ENCODE peak calls at places on chromosomes 2 and 18, in six cellular contexts. C, M, R, D, V and E are unnamed samples.

GRCh38 chr2:120436460-120436739 is 90.5 kb downstream of the INHBB start:
- DNase-seq in C (no peak), M (no peak), R (peak; percentile 34), D (no peak), V (no peak), E (no peak)

GRCh38 chr2:77649856-77650255 is 127.7 kb upstream of the LRRTM4 start:
- DNase-seq in C (no peak), M (no peak), R (no peak), D (no peak), V (no peak), E (no peak)

GRCh38 chr18:55100817-55101457 is 141.7 kb upstream of the CCDC68 start:
- DNase-seq in C (no peak), M (peak; percentile 54), R (peak; percentile 75), D (peak; percentile 35), V (peak; percentile 64), E (no peak)

GRCh38 chr2:182300603-182301002 is 126.2 kb downstream of the PDE1A start:
- DNase-seq in C (peak; percentile 16), M (no peak), R (no peak), D (no peak), V (no peak), E (no peak)

GRCh38 chr2:51995293-51995692 is 963.4 kb upstream of the NRXN1 start:
- DNase-seq in C (no peak), M (peak; percentile 89), R (peak; percentile 13), D (no peak), V (peak; percentile 3), E (no peak)

GRCh38 chr2:43340945-43341356 is 114.5 kb upstream of the ZFP36L2 start:
- DNase-seq in C (no peak), M (peak; percentile 63), R (peak; percentile 72), D (no peak), V (peak; percentile 93), E (no peak)

GRCh38 chr2:10810175-10811161 is 2.1 kb downstream of the PDIA6 start:
- DNase-seq in C (no peak), M (peak; percentile 45), R (peak; percentile 22), D (no peak), V (peak; percentile 22), E (no peak)

GRCh38 chr2:171487201-171487600 is 35.1 kb upstream of the CYBRD1 start:
- DNase-seq in C (no peak), M (no peak), R (no peak), D (no peak), V (no peak), E (no peak)

GRCh38 chr2:33614190-33614589 is 15.1 kb upstream of the FAM98A start:
- DNase-seq in C (no peak), M (no peak), R (no peak), D (no peak), V (no peak), E (no peak)

GRCh38 chr2:190964170-190964795 is 49.7 kb downstream of the STAT1 start:
- DNase-seq in C (no peak), M (no peak), R (no peak), D (no peak), V (no peak), E (no peak)

GRCh38 chr18:76433788-76434187 is 61.3 kb downstream of the ZNF516 start:
- DNase-seq in C (no peak), M (no peak), R (no peak), D (no peak), V (no peak), E (no peak)

GRCh38 chr2:205343103-205343502 is 339.2 kb upstream of the NRP2 start:
- DNase-seq in C (no peak), M (no peak), R (no peak), D (no peak), V (no peak), E (no peak)

GRCh38 chr2:199136681-199137080 is 321.1 kb downstream of the SATB2 start:
- DNase-seq in C (no peak), M (peak; percentile 87), R (peak; percentile 78), D (no peak), V (no peak), E (no peak)

GRCh38 chr2:16568998-16569397 is 96.6 kb downstream of the CYRIA start:
- DNase-seq in C (no peak), M (no peak), R (no peak), D (no peak), V (no peak), E (no peak)

GRCh38 chr2:126656311-126657145 is 570 bp downstream of the GYPC start:
- DNase-seq in C (peak; percentile 34), M (peak; percentile 31), R (peak; percentile 46), D (no peak), V (no peak), E (no peak)

GRCh38 chr18:69626643-69627242 is 226.1 kb downstream of the DOK6 start:
- DNase-seq in C (no peak), M (peak; percentile 4), R (no peak), D (no peak), V (no peak), E (no peak)

GRCh38 chr18:22167471-22168151 is 1.8 kb upstream of the GATA6 start:
- DNase-seq in C (peak; percentile 45), M (no peak), R (peak; percentile 31), D (no peak), V (peak; percentile 73), E (peak; percentile 60)

GRCh38 chr2:131394147-131394931 is 30.4 kb upstream of the RAB6D start:
- DNase-seq in C (no peak), M (no peak), R (peak; percentile 23), D (no peak), V (no peak), E (no peak)